ENCODE peak calls at places on chromosomes 13 and 19, in eight cellular contexts. W is fibroblast of lung, N is retinal pigment epithelial cell, Z is fibroblast of the aortic adventitia, Y is astrocyte of the cerebellum, T is OCI-LY7, F is left lung, J is progenitor cell of endocrine pancreas. V is an unnamed sample.

GRCh38 chr19:16361254-16361653 is 36.6 kb downstream of the KLF2 start:
- DNase-seq in W (peak; percentile 43), N (no peak), Z (peak; percentile 59), Y (no peak), T (no peak), F (no peak), J (no peak), V (no peak)

GRCh38 chr13:28283600-28283999 is 145.3 kb downstream of the PAN3 start:
- DNase-seq in W (no peak), N (no peak), Z (no peak), Y (no peak), T (no peak), F (no peak), J (no peak), V (no peak)

GRCh38 chr19:28377077-28377476 is 835.9 kb downstream of the UQCRFS1 start:
- DNase-seq in W (peak; percentile 3), N (no peak), Z (peak; percentile 35), Y (no peak), T (no peak), F (no peak), J (no peak), V (peak; percentile 6)

GRCh38 chr13:37868691-37869505 is 674 bp downstream of the TRPC4 start:
- DNase-seq in W (peak; percentile 39), N (peak; percentile 26), Z (peak; percentile 24), Y (no peak), T (no peak), F (no peak), J (no peak), V (no peak)

GRCh38 chr19:28864577-28865042 is 348.3 kb downstream of the UQCRFS1 start:
- DNase-seq in W (no peak), N (no peak), Z (peak; percentile 90), Y (no peak), T (no peak), F (no peak), J (no peak), V (no peak)

GRCh38 chr19:23346696-23347095 is 48.6 kb downstream of the ZNF91 start:
- DNase-seq in W (no peak), N (no peak), Z (no peak), Y (no peak), T (no peak), F (no peak), J (no peak), V (no peak)

GRCh38 chr13:29369060-29369743 is 226.3 kb downstream of the SLC7A1 start:
- DNase-seq in W (peak; percentile 36), N (peak; percentile 10), Z (peak; percentile 48), Y (peak; percentile 15), T (peak; percentile 75), F (no peak), J (no peak), V (no peak)

GRCh38 chr19:16441661-16442071 is 30.1 kb downstream of the EPS15L1 start:
- DNase-seq in W (no peak), N (no peak), Z (no peak), Y (no peak), T (peak; percentile 71), F (no peak), J (peak; percentile 32), V (no peak)

GRCh38 chr19:45467456-45468158 is at the start of gene FOSB:
- DNase-seq in W (peak; percentile 95), N (no peak), Z (peak; percentile 96), Y (peak; percentile 89), T (peak; percentile 99), F (peak; percentile 94), J (peak; percentile 88), V (peak; percentile 98)

GRCh38 chr19:45468803-45469131 is 971 bp downstream of the FOSB start:
- DNase-seq in W (no peak), N (no peak), Z (no peak), Y (no peak), T (no peak), F (no peak), J (no peak), V (peak; percentile 87)

GRCh38 chr19:45469132-45469834 is 1.5 kb downstream of the FOSB start:
- DNase-seq in W (peak; percentile 94), N (peak; percentile 74), Z (peak; percentile 92), Y (peak; percentile 80), T (peak; percentile 98), F (peak; percentile 92), J (peak; percentile 83), V (peak; percentile 97)

GRCh38 chr19:45467115-45467455 is 711 bp upstream of the FOSB start:
- DNase-seq in W (no peak), N (no peak), Z (peak; percentile 20), Y (no peak), T (peak; percentile 27), F (no peak), J (no peak), V (no peak)

DNA sequence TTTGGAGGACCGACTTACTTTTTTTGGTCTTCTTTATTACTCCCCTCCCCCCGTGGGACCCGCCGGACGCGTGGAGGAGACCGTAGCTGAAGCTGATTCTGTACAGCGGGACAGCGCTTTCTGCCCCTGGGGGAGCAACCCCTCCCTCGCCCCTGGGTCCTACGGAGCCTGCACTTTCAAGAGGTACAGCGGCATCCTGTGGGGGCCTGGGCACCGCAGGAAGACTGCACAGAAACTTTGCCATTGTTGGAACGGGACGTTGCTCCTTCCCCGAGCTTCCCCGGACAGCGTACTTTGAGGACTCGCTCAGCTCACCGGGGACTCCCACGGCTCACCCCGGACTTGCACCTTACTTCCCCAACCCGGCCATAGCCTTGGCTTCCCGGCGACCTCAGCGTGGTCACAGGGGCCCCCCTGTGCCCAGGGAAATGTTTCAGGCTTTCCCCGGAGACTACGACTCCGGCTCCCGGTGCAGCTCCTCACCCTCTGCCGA is 409 bp downstream of the FOSB start:
- DNase-seq in W (no peak), N (no peak), Z (no peak), Y (no peak), T (peak; percentile 49), F (peak; percentile 53), J (no peak), V (no peak)
- TF ChIP-seq CTCF in W (peak; percentile 10), N (peak; percentile 23), Z (peak; percentile 12), Y (no peak), T (peak; percentile 32), F (no peak), J (no peak), V (peak; percentile 16)

DNA sequence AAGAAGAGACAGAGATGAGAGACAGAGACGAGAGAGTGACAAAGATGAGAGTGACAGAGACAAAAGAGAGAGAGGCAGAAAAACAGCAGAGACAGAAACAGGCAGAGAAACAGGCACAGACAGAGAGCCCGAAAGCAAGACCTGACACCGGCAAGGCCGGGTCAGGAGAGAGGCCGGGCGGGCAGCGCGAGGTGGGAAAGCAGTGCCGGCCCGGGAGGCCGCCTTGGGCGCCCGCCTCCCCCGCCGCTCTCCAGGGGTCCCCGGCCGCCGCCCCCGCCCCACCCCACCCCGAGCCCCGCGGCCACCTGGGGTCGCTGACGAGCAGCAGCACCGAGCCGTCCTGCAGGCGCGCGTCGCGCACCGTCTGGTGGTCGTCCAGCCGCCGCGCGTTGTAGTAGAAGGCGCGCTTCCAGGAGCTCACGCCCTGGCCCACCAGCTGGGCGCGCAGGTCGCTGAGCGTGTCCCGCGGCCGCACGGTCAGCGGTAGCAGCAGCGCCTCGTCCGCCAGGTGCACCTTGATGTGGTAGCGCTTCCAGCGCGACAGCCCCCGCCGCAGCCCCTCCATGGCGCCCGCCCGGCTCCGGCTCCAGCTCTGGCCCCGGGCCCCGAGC is at the start of gene TINCR:
- DNase-seq in W (no peak), N (no peak), Z (no peak), Y (no peak), T (no peak), F (no peak), J (no peak), V (no peak)
- TF ChIP-seq CTCF in W (no peak), N (peak; percentile 15), Z (no peak), Y (no peak), T (no peak), F (no peak), J (peak; percentile 45), V (peak; percentile 53)

GRCh38 chr13:100594255-100594654 is 5.7 kb upstream of the GGACT start:
- DNase-seq in W (no peak), N (no peak), Z (no peak), Y (no peak), T (no peak), F (no peak), J (no peak), V (no peak)

GRCh38 chr13:100584901-100585300 is 3.7 kb downstream of the GGACT start:
- DNase-seq in W (no peak), N (no peak), Z (no peak), Y (peak; percentile 91), T (no peak), F (no peak), J (no peak), V (no peak)

GRCh38 chr13:100589178-100589725 is 663 bp upstream of the GGACT start:
- DNase-seq in W (no peak), N (no peak), Z (peak; percentile 17), Y (no peak), T (no peak), F (no peak), J (no peak), V (no peak)

DNA sequence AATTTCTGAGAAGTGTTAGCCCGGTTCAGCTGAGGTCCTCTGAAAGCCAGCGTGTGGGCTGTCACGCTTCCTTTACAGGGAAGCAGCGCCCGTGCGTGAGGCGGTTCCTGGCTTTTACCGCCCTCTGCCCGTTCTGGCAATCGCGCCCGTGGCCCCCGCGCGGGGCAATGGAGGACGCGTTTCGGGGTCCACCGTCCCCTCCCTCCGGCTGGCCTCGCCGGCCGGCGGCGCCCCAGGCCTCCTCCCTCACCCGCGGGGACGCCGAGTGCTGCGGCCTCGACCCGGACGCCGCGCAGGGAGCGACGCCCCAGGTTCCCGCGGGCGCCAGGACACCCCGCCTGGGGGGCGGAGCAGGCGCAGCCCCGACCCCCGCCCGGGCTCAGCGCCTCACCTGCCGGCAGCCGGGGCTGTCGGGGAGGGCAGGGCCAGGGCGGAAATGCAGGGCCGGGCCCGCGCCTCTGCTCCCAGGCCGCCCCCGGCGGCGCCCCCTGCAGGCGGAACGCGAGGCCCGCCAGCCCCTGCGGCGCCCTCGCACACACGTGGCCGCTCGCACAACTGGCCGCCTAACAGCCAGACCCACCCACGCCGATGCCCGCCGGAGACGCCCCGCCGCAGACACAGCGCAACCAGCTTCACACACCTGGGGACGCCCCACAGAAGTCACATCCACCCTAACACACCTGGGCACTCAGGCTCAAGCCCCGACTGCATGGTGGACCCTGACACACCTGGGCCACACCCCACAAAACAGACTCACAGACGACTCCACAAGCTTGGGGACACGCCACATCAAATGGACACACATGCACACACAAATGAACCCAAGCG is at the start of gene GGACT:
- DNase-seq in W (peak; percentile 56), N (no peak), Z (peak; percentile 47), Y (no peak), T (peak; percentile 72), F (peak; percentile 66), J (peak; percentile 71), V (peak; percentile 92)
- TF ChIP-seq CTCF in W (peak; percentile 33), N (peak; percentile 54), Z (peak; percentile 50), Y (peak; percentile 33), T (peak; percentile 67), F (peak; percentile 66), J (peak; percentile 86), V (peak; percentile 84)

GRCh38 chr19:18495204-18495911 is 26.5 kb downstream of the ELL start:
- DNase-seq in W (no peak), N (no peak), Z (no peak), Y (no peak), T (no peak), F (no peak), J (no peak), V (no peak)

GRCh38 chr19:18493440-18494266 is 28.2 kb downstream of the ELL start:
- DNase-seq in W (peak; percentile 33), N (no peak), Z (no peak), Y (no peak), T (no peak), F (no peak), J (no peak), V (no peak)

GRCh38 chr19:18496980-18497256 is 25.0 kb downstream of the ELL start:
- DNase-seq in W (no peak), N (no peak), Z (no peak), Y (no peak), T (no peak), F (no peak), J (no peak), V (no peak)

GRCh38 chr19:18494267-18494607 is 27.6 kb downstream of the ELL start:
- DNase-seq in W (peak; percentile 39), N (no peak), Z (peak; percentile 61), Y (no peak), T (no peak), F (no peak), J (no peak), V (no peak)

GRCh38 chr19:18496167-18496979 is 25.5 kb downstream of the ELL start:
- DNase-seq in W (no peak), N (no peak), Z (peak; percentile 27), Y (no peak), T (no peak), F (peak; percentile 79), J (no peak), V (no peak)
- TF ChIP-seq CTCF in W (no peak), N (no peak), Z (no peak), Y (no peak), T (no peak), F (no peak), J (no peak), V (no peak)